ENCODE peak calls at places on chromosomes 3 and 15, in ten cellular contexts. B is lung; F is mammary epithelial cell; E is CD8-positive, alpha-beta T cell; A is fibroblast of pulmonary artery; N is transverse colon; T is stomach; Y is fibroblast of mammary gland; W is left ventricle myocardium inferior; L is HFF-Myc. P is an unnamed sample.

GRCh38 chr15:101118615-101119014 is 133.2 kb downstream of the CHSY1 start:
- DNase-seq in W (no peak), A (no peak), B (no peak), L (no peak), E (no peak), T (no peak), F (no peak), N (no peak), Y (no peak), P (no peak)

GRCh38 chr15:60358935-60359672 is 38.7 kb downstream of the ANXA2 start:
- DNase-seq in N (no peak), Y (peak), L (no peak), T (peak), A (peak), E (no peak), F (no peak), W (no peak), B (no peak), P (no peak)

GRCh38 chr3:53774414-53774813 is 71.8 kb downstream of the CHDH start:
- DNase-seq in N (no peak), F (no peak), E (no peak), B (no peak), L (no peak), A (no peak), T (no peak), W (no peak), Y (no peak), P (no peak)

GRCh38 chr3:193190387-193190786 is 50.6 kb upstream of the PLAAT1 start:
- DNase-seq in Y (peak), B (peak), A (peak), F (peak), N (no peak), L (no peak), T (no peak), W (no peak), E (no peak), P (peak)

GRCh38 chr3:143001034-143001368 is 369 bp upstream of the U2SURP start:
- DNase-seq in B (no peak), N (no peak), T (no peak), E (no peak), Y (no peak), L (no peak), F (no peak), A (no peak), W (peak), P (no peak)

GRCh38 chr15:69524296-69524695 is 71.7 kb downstream of the RPLP1 start:
- DNase-seq in W (no peak), B (no peak), F (no peak), A (no peak), Y (no peak), N (peak), L (no peak), T (peak), E (no peak), P (no peak)

GRCh38 chr3:13543251-13543650 is 5.7 kb upstream of the FBLN2 start:
- DNase-seq in T (no peak), A (peak), B (no peak), N (peak), E (no peak), L (no peak), F (no peak), Y (peak), W (peak), P (peak)

GRCh38 chr3:84881288-84881687 is 77.5 kb upstream of the CADM2 start:
- DNase-seq in E (no peak), B (no peak), T (no peak), N (no peak), W (no peak), L (no peak), Y (no peak), A (no peak), F (no peak), P (peak)

GRCh38 chr3:37662708-37663107 is 199.0 kb upstream of the CTDSPL start:
- DNase-seq in F (no peak), N (no peak), Y (no peak), T (no peak), L (no peak), A (no peak), W (no peak), E (no peak), B (no peak), P (no peak)

GRCh38 chr3:86554346-86554745 is 436.6 kb downstream of the VGLL3 start:
- DNase-seq in A (no peak), L (no peak), Y (no peak), W (no peak), E (no peak), T (no peak), N (no peak), F (peak), B (no peak), P (no peak)

GRCh38 chr3:72997421-72997961 is 880 bp downstream of the PPP4R2 start:
- DNase-seq in Y (peak), L (no peak), A (peak), N (peak), T (no peak), W (no peak), E (no peak), F (peak), B (no peak), P (peak)
- TF ChIP-seq CTCF in Y (peak), L (peak), A (peak), N (peak), T (no peak), W (peak), E (peak), F (peak), B (no peak), P (peak)

GRCh38 chr3:43994594-43995077 is 247.1 kb upstream of the TOPAZ1 start:
- DNase-seq in L (no peak), W (no peak), Y (no peak), B (no peak), E (no peak), A (no peak), N (no peak), T (no peak), F (no peak), P (no peak)
- H3K4me3 ChIP-seq in L (peak), W (peak), Y (peak), B (no peak), E (peak), A (no peak), N (no peak), T (peak), F (peak), P (no peak)

GRCh38 chr3:133377396-133377795 is 22.5 kb upstream of the BFSP2 start:
- DNase-seq in T (no peak), A (peak), F (peak), E (no peak), W (no peak), Y (peak), N (no peak), B (no peak), L (peak), P (peak)
- TF ChIP-seq CTCF in T (no peak), A (peak), F (peak), E (no peak), W (peak), Y (peak), N (no peak), B (peak), L (peak), P (peak)

GRCh38 chr3:56424885-56425284 is 43.4 kb downstream of the ERC2 start:
- DNase-seq in T (no peak), L (no peak), E (no peak), A (no peak), Y (no peak), W (no peak), B (no peak), F (no peak), N (no peak), P (no peak)
- H3K4me3 ChIP-seq in T (no peak), L (no peak), E (no peak), A (no peak), Y (no peak), W (no peak), B (no peak), F (no peak), N (no peak), P (no peak)

DNA sequence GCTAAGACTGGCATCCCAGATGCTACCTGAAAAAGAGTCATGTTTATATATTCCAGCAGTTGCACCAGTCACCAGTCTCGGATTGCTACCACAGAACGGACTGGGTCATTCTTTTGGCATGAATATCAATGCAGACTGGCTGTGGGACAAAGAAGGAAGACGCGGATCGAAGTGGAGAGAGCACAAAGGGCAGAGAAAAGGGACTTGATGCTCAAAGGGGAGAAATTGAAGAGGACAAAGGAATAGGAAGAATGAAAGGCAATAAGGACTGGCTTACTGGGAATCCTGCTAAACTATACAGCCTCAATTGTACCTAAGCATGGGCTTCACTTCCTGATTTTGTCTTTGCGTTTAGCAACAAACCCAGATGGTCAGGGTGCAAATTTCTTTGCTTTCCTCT is 15.3 kb upstream of the DIS3L start:
- DNase-seq in L (no peak), N (no peak), F (no peak), B (no peak), Y (no peak), T (no peak), E (no peak), A (no peak), W (no peak), P (no peak)
- TF ChIP-seq CTCF in L (no peak), N (no peak), F (no peak), B (no peak), Y (no peak), T (no peak), E (no peak), A (no peak), W (no peak), P (no peak)

DNA sequence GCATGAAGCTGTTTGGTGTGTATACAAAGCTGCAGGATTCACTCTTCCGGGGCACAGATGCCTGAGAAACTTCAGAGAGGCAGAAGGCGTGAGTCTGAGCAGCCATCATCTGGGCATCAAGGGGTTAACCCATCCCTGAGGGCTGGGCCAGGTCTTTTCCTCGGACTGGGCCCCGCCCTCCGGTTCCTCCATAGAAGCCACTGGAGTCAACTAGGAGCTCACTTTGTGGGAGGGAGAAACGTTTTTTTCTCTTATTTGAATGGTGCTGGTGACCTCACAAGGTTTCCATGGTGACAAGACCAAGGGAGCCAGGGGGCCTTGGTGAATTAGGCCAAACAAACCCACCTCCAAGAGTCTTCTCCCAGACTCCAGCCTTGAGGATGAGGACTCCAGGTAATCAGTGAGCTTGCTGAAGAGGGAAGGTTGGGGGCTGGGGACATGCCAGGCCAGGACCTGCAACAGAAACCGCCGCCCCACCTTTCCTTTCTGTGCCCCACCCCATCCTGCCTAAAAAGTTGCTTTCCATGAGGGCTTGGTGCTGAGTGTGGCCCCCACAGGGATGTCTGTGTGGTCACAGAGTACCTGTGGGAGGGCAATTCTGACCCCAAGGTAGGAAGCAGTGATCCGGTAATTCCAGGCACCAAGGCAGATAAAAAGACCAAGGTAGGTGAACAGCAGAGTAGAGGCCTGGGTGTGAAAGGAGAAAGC is 14.8 kb upstream of the INSYN1 start:
- DNase-seq in Y (no peak), F (no peak), E (no peak), W (no peak), B (no peak), N (no peak), A (no peak), L (no peak), T (no peak), P (no peak)
- H3K4me3 ChIP-seq in Y (no peak), F (no peak), E (no peak), W (no peak), B (no peak), N (no peak), A (no peak), L (no peak), T (no peak), P (no peak)

GRCh38 chr15:63683343-63683951 is 86.3 kb downstream of the FBXL22 start:
- DNase-seq in E (no peak), B (no peak), L (no peak), T (no peak), W (no peak), F (no peak), Y (no peak), A (no peak), N (no peak), P (no peak)

GRCh38 chr15:63686352-63686751 is 89.2 kb downstream of the FBXL22 start:
- DNase-seq in W (no peak), B (no peak), L (no peak), E (no peak), A (no peak), F (no peak), N (no peak), Y (no peak), T (no peak), P (no peak)
- TF ChIP-seq CTCF in W (no peak), B (no peak), L (no peak), E (no peak), A (no peak), F (no peak), N (no peak), Y (no peak), T (no peak), P (no peak)

P was measured in epithelial cell of esophagus.